ENCODE peak calls at places on chromosomes 5 and 9, in nine cellular contexts. One of them, this sample, is unnamed. For H3K36me3, the result is how much of the 10 kb centered on the place peaks cover.

GRCh38 chr5:100575815-100576214 is 40.6 kb downstream of the FAM174A start:
- DNase-seq in body of pancreas: no peak
- DNase-seq in cardiac muscle cell: peak
- DNase-seq in esophagus squamous epithelium: no peak
- DNase-seq in stomach: no peak
- DNase-seq in lower lobe of right lung: no peak
- DNase-seq in left ventricle myocardium inferior: no peak
- DNase-seq in PC-9: no peak
- DNase-seq in endothelial cell of umbilical vein: peak
- DNase-seq in this sample: no peak

GRCh38 chr5:164680216-164680615 is 1174.8 kb downstream of the MAT2B start:
- DNase-seq in body of pancreas: no peak
- DNase-seq in cardiac muscle cell: no peak
- DNase-seq in esophagus squamous epithelium: no peak
- DNase-seq in stomach: no peak
- DNase-seq in lower lobe of right lung: no peak
- DNase-seq in left ventricle myocardium inferior: no peak
- DNase-seq in PC-9: no peak
- DNase-seq in endothelial cell of umbilical vein: no peak
- DNase-seq in this sample: no peak

GRCh38 chr9:19127881-19128719 is 808 bp upstream of the PLIN2 start:
- DNase-seq in body of pancreas: peak
- DNase-seq in cardiac muscle cell: peak
- DNase-seq in esophagus squamous epithelium: no peak
- DNase-seq in stomach: peak
- DNase-seq in lower lobe of right lung: peak
- DNase-seq in left ventricle myocardium inferior: peak
- DNase-seq in PC-9: no peak
- DNase-seq in endothelial cell of umbilical vein: peak
- DNase-seq in this sample: no peak

GRCh38 chr9:4328723-4329122 is 28.9 kb upstream of the GLIS3 start:
- DNase-seq in body of pancreas: no peak
- DNase-seq in cardiac muscle cell: no peak
- DNase-seq in esophagus squamous epithelium: no peak
- DNase-seq in stomach: no peak
- DNase-seq in lower lobe of right lung: no peak
- DNase-seq in left ventricle myocardium inferior: no peak
- DNase-seq in PC-9: no peak
- DNase-seq in endothelial cell of umbilical vein: no peak
- DNase-seq in this sample: no peak

GRCh38 chr9:113875917-113876805 is at the start of gene ZNF618:
- DNase-seq in body of pancreas: peak
- DNase-seq in cardiac muscle cell: peak
- DNase-seq in esophagus squamous epithelium: no peak
- DNase-seq in stomach: peak
- DNase-seq in lower lobe of right lung: peak
- DNase-seq in left ventricle myocardium inferior: peak
- DNase-seq in PC-9: no peak
- DNase-seq in endothelial cell of umbilical vein: peak
- DNase-seq in this sample: no peak

GRCh38 chr5:143448518-143448917 is 45.0 kb upstream of the NR3C1 start:
- DNase-seq in body of pancreas: no peak
- DNase-seq in cardiac muscle cell: no peak
- DNase-seq in esophagus squamous epithelium: no peak
- DNase-seq in stomach: no peak
- DNase-seq in lower lobe of right lung: no peak
- DNase-seq in left ventricle myocardium inferior: no peak
- DNase-seq in PC-9: no peak
- DNase-seq in endothelial cell of umbilical vein: no peak
- DNase-seq in this sample: no peak

GRCh38 chr5:154830219-154830595 is 20.2 kb downstream of the FAXDC2 start:
- DNase-seq in body of pancreas: no peak
- DNase-seq in cardiac muscle cell: no peak
- DNase-seq in esophagus squamous epithelium: no peak
- DNase-seq in stomach: no peak
- DNase-seq in lower lobe of right lung: no peak
- DNase-seq in left ventricle myocardium inferior: no peak
- DNase-seq in PC-9: no peak
- DNase-seq in endothelial cell of umbilical vein: no peak
- DNase-seq in this sample: no peak

GRCh38 chr9:69249337-69249736 is 75.3 kb downstream of the TJP2 start:
- DNase-seq in body of pancreas: no peak
- DNase-seq in cardiac muscle cell: no peak
- DNase-seq in esophagus squamous epithelium: no peak
- DNase-seq in stomach: no peak
- DNase-seq in lower lobe of right lung: no peak
- DNase-seq in left ventricle myocardium inferior: no peak
- DNase-seq in PC-9: no peak
- DNase-seq in endothelial cell of umbilical vein: peak
- DNase-seq in this sample: no peak

GRCh38 chr5:112616812-112617547 is 120.7 kb upstream of the APC start:
- DNase-seq in body of pancreas: peak
- DNase-seq in cardiac muscle cell: no peak
- DNase-seq in esophagus squamous epithelium: no peak
- DNase-seq in stomach: no peak
- DNase-seq in lower lobe of right lung: no peak
- DNase-seq in left ventricle myocardium inferior: no peak
- DNase-seq in PC-9: no peak
- DNase-seq in endothelial cell of umbilical vein: no peak
- DNase-seq in this sample: no peak

GRCh38 chr5:153445875-153446567 is 44.4 kb upstream of the GRIA1 start:
- DNase-seq in body of pancreas: peak
- DNase-seq in cardiac muscle cell: peak
- DNase-seq in esophagus squamous epithelium: no peak
- DNase-seq in stomach: peak
- DNase-seq in lower lobe of right lung: peak
- DNase-seq in left ventricle myocardium inferior: no peak
- DNase-seq in PC-9: no peak
- DNase-seq in endothelial cell of umbilical vein: no peak
- DNase-seq in this sample: no peak

GRCh38 chr5:83026507-83026906 is 50.7 kb downstream of the TMEM167A start:
- DNase-seq in body of pancreas: no peak
- DNase-seq in cardiac muscle cell: no peak
- DNase-seq in esophagus squamous epithelium: no peak
- DNase-seq in stomach: no peak
- DNase-seq in lower lobe of right lung: no peak
- DNase-seq in left ventricle myocardium inferior: no peak
- DNase-seq in PC-9: no peak
- DNase-seq in endothelial cell of umbilical vein: no peak
- DNase-seq in this sample: no peak

GRCh38 chr5:118778951-118779350 is 209.4 kb downstream of the DTWD2 start:
- DNase-seq in body of pancreas: no peak
- DNase-seq in cardiac muscle cell: no peak
- DNase-seq in esophagus squamous epithelium: no peak
- DNase-seq in stomach: no peak
- DNase-seq in lower lobe of right lung: no peak
- DNase-seq in left ventricle myocardium inferior: no peak
- DNase-seq in PC-9: no peak
- DNase-seq in endothelial cell of umbilical vein: no peak
- DNase-seq in this sample: no peak

GRCh38 chr5:170623576-170624181 is 119.9 kb downstream of the KCNIP1 start:
- DNase-seq in body of pancreas: peak
- DNase-seq in cardiac muscle cell: peak
- DNase-seq in esophagus squamous epithelium: no peak
- DNase-seq in stomach: peak
- DNase-seq in lower lobe of right lung: no peak
- DNase-seq in left ventricle myocardium inferior: no peak
- DNase-seq in PC-9: peak
- DNase-seq in endothelial cell of umbilical vein: peak
- DNase-seq in this sample: no peak

GRCh38 chr9:5587024-5587423 is 41.9 kb upstream of the RIC1 start:
- DNase-seq in body of pancreas: no peak
- DNase-seq in cardiac muscle cell: peak
- DNase-seq in esophagus squamous epithelium: no peak
- DNase-seq in stomach: no peak
- DNase-seq in lower lobe of right lung: no peak
- DNase-seq in left ventricle myocardium inferior: no peak
- DNase-seq in PC-9: peak
- DNase-seq in endothelial cell of umbilical vein: no peak
- DNase-seq in this sample: no peak

GRCh38 chr5:38292228-38292627 is 33.9 kb downstream of the EGFLAM start:
- DNase-seq in body of pancreas: no peak
- DNase-seq in cardiac muscle cell: no peak
- DNase-seq in esophagus squamous epithelium: no peak
- DNase-seq in stomach: no peak
- DNase-seq in lower lobe of right lung: no peak
- DNase-seq in left ventricle myocardium inferior: no peak
- DNase-seq in PC-9: no peak
- DNase-seq in endothelial cell of umbilical vein: no peak
- DNase-seq in this sample: no peak

DNA sequence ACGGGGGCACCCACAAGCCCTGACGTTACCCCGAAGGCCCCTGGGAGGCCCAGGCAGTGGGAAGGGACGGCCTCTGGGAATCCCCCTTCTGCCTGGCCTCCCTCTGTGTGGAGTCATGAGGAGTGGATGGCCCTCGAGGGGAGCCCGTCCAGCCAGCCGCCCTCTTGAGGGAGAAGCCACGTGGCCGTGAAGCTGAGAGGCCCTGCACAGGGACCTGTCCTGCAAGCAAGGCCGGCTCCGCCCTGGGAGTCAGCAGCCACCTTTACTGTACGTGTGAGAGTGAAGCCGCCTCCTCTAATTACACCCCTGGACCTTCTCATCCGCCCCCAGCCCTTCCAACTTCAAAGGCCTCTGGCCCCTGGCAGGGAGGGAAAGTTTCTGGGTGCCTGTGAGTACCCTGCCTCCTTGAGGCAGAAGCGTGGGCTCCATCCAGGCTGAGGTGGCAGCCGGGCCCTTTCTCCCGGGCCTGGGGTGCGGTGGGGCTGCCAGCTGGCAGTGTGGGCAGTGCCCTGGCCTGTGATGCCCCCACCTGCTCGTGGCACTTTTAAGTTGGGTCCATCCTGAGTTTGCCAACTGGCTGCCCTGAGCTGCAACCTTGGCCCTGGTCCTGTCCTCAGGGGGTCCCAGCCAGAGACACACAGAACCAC is 55.9 kb upstream of the EGFL7 start:
- DNase-seq in body of pancreas: no peak
- DNase-seq in cardiac muscle cell: no peak
- DNase-seq in esophagus squamous epithelium: no peak
- DNase-seq in stomach: no peak
- DNase-seq in lower lobe of right lung: no peak
- DNase-seq in left ventricle myocardium inferior: no peak
- DNase-seq in PC-9: no peak
- DNase-seq in endothelial cell of umbilical vein: no peak
- DNase-seq in this sample: no peak
- H3K36me3 ChIP-seq in body of pancreas: under half
- H3K36me3 ChIP-seq in cardiac muscle cell: under half
- H3K36me3 ChIP-seq in esophagus squamous epithelium: under half
- H3K36me3 ChIP-seq in stomach: under half
- H3K36me3 ChIP-seq in lower lobe of right lung: under half
- H3K36me3 ChIP-seq in left ventricle myocardium inferior: under half
- H3K36me3 ChIP-seq in PC-9: under half
- H3K36me3 ChIP-seq in endothelial cell of umbilical vein: under half
- H3K36me3 ChIP-seq in this sample: under half

GRCh38 chr9:78856781-78857180 is 559.9 kb downstream of the PSAT1 start:
- DNase-seq in body of pancreas: no peak
- DNase-seq in cardiac muscle cell: no peak
- DNase-seq in esophagus squamous epithelium: no peak
- DNase-seq in stomach: no peak
- DNase-seq in lower lobe of right lung: no peak
- DNase-seq in left ventricle myocardium inferior: no peak
- DNase-seq in PC-9: no peak
- DNase-seq in endothelial cell of umbilical vein: no peak
- DNase-seq in this sample: no peak
- TF ChIP-seq CTCF in body of pancreas: no peak
- TF ChIP-seq CTCF in cardiac muscle cell: no peak
- TF ChIP-seq CTCF in esophagus squamous epithelium: no peak
- TF ChIP-seq CTCF in stomach: no peak
- TF ChIP-seq CTCF in lower lobe of right lung: no peak
- TF ChIP-seq CTCF in left ventricle myocardium inferior: no peak
- TF ChIP-seq CTCF in PC-9: no peak
- TF ChIP-seq CTCF in endothelial cell of umbilical vein: no peak
- TF ChIP-seq CTCF in this sample: no peak

GRCh38 chr5:29516224-29516623 is 1677.3 kb upstream of the CDH6 start:
- DNase-seq in body of pancreas: no peak
- DNase-seq in cardiac muscle cell: no peak
- DNase-seq in esophagus squamous epithelium: no peak
- DNase-seq in stomach: no peak
- DNase-seq in lower lobe of right lung: no peak
- DNase-seq in left ventricle myocardium inferior: no peak
- DNase-seq in PC-9: no peak
- DNase-seq in endothelial cell of umbilical vein: no peak
- DNase-seq in this sample: no peak

GRCh38 chr5:29518176-29518575 is 1675.3 kb upstream of the CDH6 start:
- DNase-seq in body of pancreas: no peak
- DNase-seq in cardiac muscle cell: no peak
- DNase-seq in esophagus squamous epithelium: no peak
- DNase-seq in stomach: no peak
- DNase-seq in lower lobe of right lung: no peak
- DNase-seq in left ventricle myocardium inferior: no peak
- DNase-seq in PC-9: no peak
- DNase-seq in endothelial cell of umbilical vein: no peak
- DNase-seq in this sample: no peak
- H3K36me3 ChIP-seq in body of pancreas: under half
- H3K36me3 ChIP-seq in cardiac muscle cell: under half
- H3K36me3 ChIP-seq in esophagus squamous epithelium: under half
- H3K36me3 ChIP-seq in stomach: under half
- H3K36me3 ChIP-seq in lower lobe of right lung: under half
- H3K36me3 ChIP-seq in left ventricle myocardium inferior: under half
- H3K36me3 ChIP-seq in PC-9: under half
- H3K36me3 ChIP-seq in endothelial cell of umbilical vein: under half
- H3K36me3 ChIP-seq in this sample: under half

GRCh38 chr9:9914174-9914573 is 698.6 kb downstream of the PTPRD start:
- DNase-seq in body of pancreas: no peak
- DNase-seq in cardiac muscle cell: no peak
- DNase-seq in esophagus squamous epithelium: no peak
- DNase-seq in stomach: no peak
- DNase-seq in lower lobe of right lung: no peak
- DNase-seq in left ventricle myocardium inferior: no peak
- DNase-seq in PC-9: no peak
- DNase-seq in endothelial cell of umbilical vein: no peak
- DNase-seq in this sample: no peak
- TF ChIP-seq CTCF in body of pancreas: no peak
- TF ChIP-seq CTCF in cardiac muscle cell: no peak
- TF ChIP-seq CTCF in esophagus squamous epithelium: no peak
- TF ChIP-seq CTCF in stomach: no peak
- TF ChIP-seq CTCF in lower lobe of right lung: no peak
- TF ChIP-seq CTCF in left ventricle myocardium inferior: no peak
- TF ChIP-seq CTCF in PC-9: no peak
- TF ChIP-seq CTCF in endothelial cell of umbilical vein: no peak
- TF ChIP-seq CTCF in this sample: no peak

GRCh38 chr5:134813407-134813806 is 32.4 kb upstream of the C5orf24 start:
- DNase-seq in body of pancreas: no peak
- DNase-seq in cardiac muscle cell: no peak
- DNase-seq in esophagus squamous epithelium: no peak
- DNase-seq in stomach: no peak
- DNase-seq in lower lobe of right lung: no peak
- DNase-seq in left ventricle myocardium inferior: no peak
- DNase-seq in PC-9: no peak
- DNase-seq in endothelial cell of umbilical vein: no peak
- DNase-seq in this sample: no peak
- H3K36me3 ChIP-seq in body of pancreas: under half
- H3K36me3 ChIP-seq in cardiac muscle cell: half or more
- H3K36me3 ChIP-seq in esophagus squamous epithelium: half or more
- H3K36me3 ChIP-seq in stomach: half or more
- H3K36me3 ChIP-seq in lower lobe of right lung: half or more
- H3K36me3 ChIP-seq in left ventricle myocardium inferior: half or more
- H3K36me3 ChIP-seq in PC-9: under half
- H3K36me3 ChIP-seq in endothelial cell of umbilical vein: under half
- H3K36me3 ChIP-seq in this sample: under half

This sample was measured in gastrocnemius medialis.